ENCODE peak calls at places on chromosomes 13 and 19, in five cellular contexts. One of them, this sample, is unnamed.

GRCh38 chr19:6213696-6214585 is 65.8 kb downstream of the MLLT1 start:
- DNase-seq in fibroblast of lung: no peak
- DNase-seq in brain microvascular endothelial cell: no peak
- DNase-seq in AG04450: no peak
- DNase-seq in pancreas: peak
- DNase-seq in this sample: no peak

GRCh38 chr13:31096624-31097302 is 64.9 kb downstream of the HSPH1 start:
- DNase-seq in fibroblast of lung: no peak
- DNase-seq in AG04450: no peak
- DNase-seq in brain microvascular endothelial cell: no peak
- DNase-seq in pancreas: no peak
- DNase-seq in this sample: no peak

GRCh38 chr13:79589605-79590511 is 108.9 kb downstream of the NDFIP2 start:
- DNase-seq in pancreas: no peak
- DNase-seq in fibroblast of lung: no peak
- DNase-seq in AG04450: no peak
- DNase-seq in brain microvascular endothelial cell: no peak
- DNase-seq in this sample: no peak

GRCh38 chr13:98293570-98294142 is 116.6 kb upstream of the RNF113B start:
- DNase-seq in pancreas: no peak
- DNase-seq in fibroblast of lung: peak
- DNase-seq in brain microvascular endothelial cell: no peak
- DNase-seq in AG04450: no peak
- DNase-seq in this sample: peak

GRCh38 chr19:15836345-15836594 is 20.8 kb upstream of the OR10H1 start:
- DNase-seq in brain microvascular endothelial cell: peak
- DNase-seq in AG04450: no peak
- DNase-seq in pancreas: no peak
- DNase-seq in fibroblast of lung: peak
- DNase-seq in this sample: no peak

GRCh38 chr19:7395360-7395781 is 46.6 kb downstream of the ARHGEF18 start:
- DNase-seq in pancreas: no peak
- DNase-seq in fibroblast of lung: no peak
- DNase-seq in brain microvascular endothelial cell: no peak
- DNase-seq in AG04450: no peak
- DNase-seq in this sample: peak

GRCh38 chr13:53242015-53242414 is 213.4 kb downstream of the OLFM4 start:
- DNase-seq in fibroblast of lung: no peak
- DNase-seq in AG04450: no peak
- DNase-seq in pancreas: no peak
- DNase-seq in brain microvascular endothelial cell: no peak
- DNase-seq in this sample: no peak

GRCh38 chr19:33691736-33692135 is 70.0 kb downstream of the CHST8 start:
- DNase-seq in brain microvascular endothelial cell: no peak
- DNase-seq in AG04450: no peak
- DNase-seq in fibroblast of lung: no peak
- DNase-seq in pancreas: no peak
- DNase-seq in this sample: no peak

GRCh38 chr19:33532859-33533455 is 11.4 kb upstream of the PEPD start:
- DNase-seq in fibroblast of lung: no peak
- DNase-seq in pancreas: no peak
- DNase-seq in AG04450: no peak
- DNase-seq in brain microvascular endothelial cell: no peak
- DNase-seq in this sample: no peak

GRCh38 chr19:22595918-22596341 is 38.2 kb upstream of the ZNF492 start:
- DNase-seq in AG04450: no peak
- DNase-seq in pancreas: no peak
- DNase-seq in fibroblast of lung: no peak
- DNase-seq in brain microvascular endothelial cell: no peak
- DNase-seq in this sample: no peak

GRCh38 chr19:55134732-55135131 is 14.3 kb downstream of the TNNT1 start:
- DNase-seq in brain microvascular endothelial cell: no peak
- DNase-seq in pancreas: no peak
- DNase-seq in fibroblast of lung: no peak
- DNase-seq in AG04450: no peak
- DNase-seq in this sample: no peak

GRCh38 chr13:101695870-101696516 is 243.5 kb downstream of the ITGBL1 start:
- DNase-seq in AG04450: no peak
- DNase-seq in pancreas: no peak
- DNase-seq in fibroblast of lung: no peak
- DNase-seq in brain microvascular endothelial cell: no peak
- DNase-seq in this sample: peak

GRCh38 chr13:109764474-109765292 is 21.7 kb downstream of the IRS2 start:
- DNase-seq in pancreas: no peak
- DNase-seq in brain microvascular endothelial cell: no peak
- DNase-seq in AG04450: no peak
- DNase-seq in fibroblast of lung: no peak
- DNase-seq in this sample: peak

GRCh38 chr13:74202129-74202528 is 67.9 kb upstream of the KLF12 start:
- DNase-seq in pancreas: no peak
- DNase-seq in brain microvascular endothelial cell: no peak
- DNase-seq in fibroblast of lung: peak
- DNase-seq in AG04450: no peak
- DNase-seq in this sample: no peak

GRCh38 chr13:102227696-102228095 is 174.2 kb downstream of the FGF14 start:
- DNase-seq in fibroblast of lung: peak
- DNase-seq in brain microvascular endothelial cell: no peak
- DNase-seq in AG04450: no peak
- DNase-seq in pancreas: no peak
- DNase-seq in this sample: no peak

GRCh38 chr13:75393839-75394238 is 88.1 kb downstream of the TBC1D4 start:
- DNase-seq in AG04450: no peak
- DNase-seq in brain microvascular endothelial cell: no peak
- DNase-seq in pancreas: no peak
- DNase-seq in fibroblast of lung: peak
- DNase-seq in this sample: no peak

GRCh38 chr19:14479985-14480694 is 5.0 kb upstream of the PTGER1 start:
- DNase-seq in brain microvascular endothelial cell: no peak
- DNase-seq in fibroblast of lung: peak
- DNase-seq in pancreas: peak
- DNase-seq in AG04450: no peak
- DNase-seq in this sample: peak

GRCh38 chr19:3708207-3708931 is at the start of gene TJP3:
- DNase-seq in AG04450: no peak
- DNase-seq in fibroblast of lung: no peak
- DNase-seq in pancreas: peak
- DNase-seq in brain microvascular endothelial cell: no peak
- DNase-seq in this sample: peak

GRCh38 chr13:76812971-76813691 is 73.1 kb downstream of the KCTD12 start:
- DNase-seq in fibroblast of lung: peak
- DNase-seq in brain microvascular endothelial cell: no peak
- DNase-seq in AG04450: no peak
- DNase-seq in pancreas: no peak
- DNase-seq in this sample: peak

GRCh38 chr19:36916991-36917390 is 859 bp downstream of the ZNF568 start:
- DNase-seq in AG04450: no peak
- DNase-seq in fibroblast of lung: peak
- DNase-seq in pancreas: no peak
- DNase-seq in brain microvascular endothelial cell: peak
- DNase-seq in this sample: peak

GRCh38 chr13:79435549-79435948 is 29.5 kb upstream of the RBM26 start:
- DNase-seq in pancreas: no peak
- DNase-seq in fibroblast of lung: peak
- DNase-seq in AG04450: no peak
- DNase-seq in brain microvascular endothelial cell: peak
- DNase-seq in this sample: peak

GRCh38 chr19:19458110-19458816 is 52.8 kb downstream of the GATAD2A start:
- DNase-seq in brain microvascular endothelial cell: no peak
- DNase-seq in AG04450: no peak
- DNase-seq in fibroblast of lung: no peak
- DNase-seq in pancreas: no peak
- DNase-seq in this sample: peak

GRCh38 chr13:41411536-41411935 is 45.8 kb upstream of the RGCC start:
- DNase-seq in brain microvascular endothelial cell: peak
- DNase-seq in pancreas: no peak
- DNase-seq in AG04450: peak
- DNase-seq in fibroblast of lung: peak
- DNase-seq in this sample: peak

GRCh38 chr13:20969182-20969581 is 66.6 kb upstream of the XPO4 start:
- DNase-seq in fibroblast of lung: peak
- DNase-seq in brain microvascular endothelial cell: peak
- DNase-seq in AG04450: no peak
- DNase-seq in pancreas: no peak
- DNase-seq in this sample: peak

DNA sequence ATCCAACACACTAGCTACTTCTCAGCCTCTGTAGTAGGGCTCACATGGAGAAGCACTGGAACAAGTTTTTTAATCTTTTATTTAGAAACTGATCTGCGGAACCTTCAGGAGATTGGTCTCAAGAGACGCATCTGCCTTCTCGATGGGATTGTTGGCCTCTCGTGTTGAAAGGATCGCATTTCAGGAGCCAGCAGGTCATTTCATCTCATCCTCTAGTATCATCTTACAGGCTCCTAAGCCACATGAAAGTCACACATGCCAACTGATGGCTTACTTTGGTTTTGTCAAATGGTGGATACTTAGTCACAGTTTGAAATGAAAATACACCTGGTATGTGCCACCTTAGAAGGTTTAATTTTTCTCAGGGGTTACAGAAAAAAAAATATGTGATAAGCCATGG is 1703.6 kb downstream of the EFNB2 start:
- DNase-seq in brain microvascular endothelial cell: no peak
- DNase-seq in fibroblast of lung: no peak
- DNase-seq in pancreas: no peak
- DNase-seq in AG04450: no peak
- DNase-seq in this sample: no peak
- TF ChIP-seq CTCF in brain microvascular endothelial cell: no peak
- TF ChIP-seq CTCF in fibroblast of lung: no peak
- TF ChIP-seq CTCF in pancreas: no peak
- TF ChIP-seq CTCF in AG04450: no peak
- TF ChIP-seq CTCF in this sample: no peak

GRCh38 chr13:50085063-50085462 is 69.8 kb downstream of the KCNRG start:
- DNase-seq in pancreas: no peak
- DNase-seq in fibroblast of lung: peak
- DNase-seq in brain microvascular endothelial cell: no peak
- DNase-seq in AG04450: no peak
- DNase-seq in this sample: peak
- TF ChIP-seq CTCF in pancreas: peak
- TF ChIP-seq CTCF in fibroblast of lung: peak
- TF ChIP-seq CTCF in brain microvascular endothelial cell: peak
- TF ChIP-seq CTCF in AG04450: peak
- TF ChIP-seq CTCF in this sample: peak

GRCh38 chr19:49570997-49571676 is 9.2 kb downstream of the NOSIP start:
- DNase-seq in pancreas: no peak
- DNase-seq in brain microvascular endothelial cell: no peak
- DNase-seq in AG04450: no peak
- DNase-seq in fibroblast of lung: no peak
- DNase-seq in this sample: peak
- TF ChIP-seq CTCF in pancreas: no peak
- TF ChIP-seq CTCF in brain microvascular endothelial cell: peak
- TF ChIP-seq CTCF in AG04450: no peak
- TF ChIP-seq CTCF in fibroblast of lung: no peak
- TF ChIP-seq CTCF in this sample: no peak

GRCh38 chr13:71483733-71484132 is 383.3 kb downstream of the DACH1 start:
- DNase-seq in AG04450: no peak
- DNase-seq in brain microvascular endothelial cell: no peak
- DNase-seq in pancreas: no peak
- DNase-seq in fibroblast of lung: no peak
- DNase-seq in this sample: no peak

GRCh38 chr13:71477735-71478134 is 389.3 kb downstream of the DACH1 start:
- DNase-seq in brain microvascular endothelial cell: no peak
- DNase-seq in AG04450: no peak
- DNase-seq in fibroblast of lung: no peak
- DNase-seq in pancreas: no peak
- DNase-seq in this sample: no peak
- TF ChIP-seq CTCF in brain microvascular endothelial cell: peak
- TF ChIP-seq CTCF in AG04450: peak
- TF ChIP-seq CTCF in fibroblast of lung: no peak
- TF ChIP-seq CTCF in pancreas: peak
- TF ChIP-seq CTCF in this sample: peak

This sample was measured in foreskin fibroblast.